ENCODE peak calls at places on chromosomes 7 and 10, in seven cellular contexts. One of them, this sample, is unnamed.

GRCh38 chr7:38318241-38318640 is 44.8 kb upstream of the TARP start:
- DNase-seq in fibroblast of mammary gland: no peak
- DNase-seq in A549: no peak
- DNase-seq in NB4: peak
- DNase-seq in brain microvascular endothelial cell: no peak
- DNase-seq in tibial artery: no peak
- DNase-seq in fibroblast of pulmonary artery: peak
- DNase-seq in this sample: no peak

GRCh38 chr10:24944512-24945255 is 7.7 kb downstream of the PRTFDC1 start:
- DNase-seq in fibroblast of pulmonary artery: peak
- DNase-seq in NB4: peak
- DNase-seq in brain microvascular endothelial cell: peak
- DNase-seq in fibroblast of mammary gland: peak
- DNase-seq in A549: peak
- DNase-seq in tibial artery: no peak
- DNase-seq in this sample: no peak

GRCh38 chr10:34753014-34753757 is 61.9 kb downstream of the PARD3 start:
- DNase-seq in fibroblast of mammary gland: no peak
- DNase-seq in fibroblast of pulmonary artery: no peak
- DNase-seq in A549: no peak
- DNase-seq in tibial artery: no peak
- DNase-seq in NB4: no peak
- DNase-seq in brain microvascular endothelial cell: no peak
- DNase-seq in this sample: no peak

GRCh38 chr7:134365341-134366054 is 48.8 kb upstream of the SLC35B4 start:
- DNase-seq in NB4: no peak
- DNase-seq in fibroblast of mammary gland: peak
- DNase-seq in brain microvascular endothelial cell: peak
- DNase-seq in fibroblast of pulmonary artery: peak
- DNase-seq in tibial artery: no peak
- DNase-seq in A549: peak
- DNase-seq in this sample: no peak

GRCh38 chr10:116255931-116256748 is 16.9 kb downstream of the GFRA1 start:
- DNase-seq in fibroblast of pulmonary artery: no peak
- DNase-seq in fibroblast of mammary gland: no peak
- DNase-seq in A549: no peak
- DNase-seq in tibial artery: no peak
- DNase-seq in brain microvascular endothelial cell: no peak
- DNase-seq in NB4: no peak
- DNase-seq in this sample: peak

GRCh38 chr7:106915407-106915806 is 50.3 kb downstream of the PIK3CG start:
- DNase-seq in fibroblast of pulmonary artery: no peak
- DNase-seq in fibroblast of mammary gland: no peak
- DNase-seq in tibial artery: no peak
- DNase-seq in A549: no peak
- DNase-seq in brain microvascular endothelial cell: no peak
- DNase-seq in NB4: no peak
- DNase-seq in this sample: no peak

GRCh38 chr10:77959384-77959783 is 32.8 kb upstream of the DLG5 start:
- DNase-seq in brain microvascular endothelial cell: no peak
- DNase-seq in tibial artery: no peak
- DNase-seq in A549: no peak
- DNase-seq in fibroblast of pulmonary artery: no peak
- DNase-seq in fibroblast of mammary gland: no peak
- DNase-seq in NB4: no peak
- DNase-seq in this sample: peak

GRCh38 chr10:81820418-81820817 is 54.6 kb upstream of the NRG3 start:
- DNase-seq in tibial artery: no peak
- DNase-seq in A549: peak
- DNase-seq in NB4: peak
- DNase-seq in brain microvascular endothelial cell: no peak
- DNase-seq in fibroblast of pulmonary artery: peak
- DNase-seq in fibroblast of mammary gland: no peak
- DNase-seq in this sample: no peak

GRCh38 chr7:23473848-23474097 is 3.5 kb upstream of the IGF2BP3 start:
- DNase-seq in fibroblast of pulmonary artery: no peak
- DNase-seq in fibroblast of mammary gland: no peak
- DNase-seq in NB4: peak
- DNase-seq in brain microvascular endothelial cell: no peak
- DNase-seq in A549: no peak
- DNase-seq in tibial artery: no peak
- DNase-seq in this sample: no peak

GRCh38 chr10:131200856-131201470 is 110.6 kb downstream of the TCERG1L start:
- DNase-seq in brain microvascular endothelial cell: no peak
- DNase-seq in NB4: no peak
- DNase-seq in tibial artery: no peak
- DNase-seq in fibroblast of pulmonary artery: no peak
- DNase-seq in fibroblast of mammary gland: no peak
- DNase-seq in A549: no peak
- DNase-seq in this sample: no peak

GRCh38 chr7:158097511-158098124 is 490.0 kb downstream of the PTPRN2 start:
- DNase-seq in brain microvascular endothelial cell: no peak
- DNase-seq in NB4: no peak
- DNase-seq in A549: no peak
- DNase-seq in fibroblast of mammary gland: no peak
- DNase-seq in fibroblast of pulmonary artery: no peak
- DNase-seq in tibial artery: peak
- DNase-seq in this sample: no peak

GRCh38 chr7:100048680-100049079 is 894 bp upstream of the ZSCAN21 start:
- DNase-seq in brain microvascular endothelial cell: no peak
- DNase-seq in fibroblast of pulmonary artery: no peak
- DNase-seq in NB4: no peak
- DNase-seq in tibial artery: no peak
- DNase-seq in fibroblast of mammary gland: no peak
- DNase-seq in A549: no peak
- DNase-seq in this sample: no peak

GRCh38 chr7:65731562-65732035 is 141.3 kb upstream of the VKORC1L1 start:
- DNase-seq in A549: no peak
- DNase-seq in tibial artery: no peak
- DNase-seq in fibroblast of pulmonary artery: no peak
- DNase-seq in NB4: no peak
- DNase-seq in fibroblast of mammary gland: no peak
- DNase-seq in brain microvascular endothelial cell: peak
- DNase-seq in this sample: no peak

GRCh38 chr10:103449208-103450144 is 2.7 kb downstream of the CALHM2 start:
- DNase-seq in fibroblast of mammary gland: no peak
- DNase-seq in brain microvascular endothelial cell: no peak
- DNase-seq in tibial artery: no peak
- DNase-seq in A549: no peak
- DNase-seq in NB4: no peak
- DNase-seq in fibroblast of pulmonary artery: no peak
- DNase-seq in this sample: no peak

GRCh38 chr10:525565-526315 is 163.7 kb downstream of the DIP2C start:
- DNase-seq in brain microvascular endothelial cell: no peak
- DNase-seq in tibial artery: no peak
- DNase-seq in fibroblast of mammary gland: peak
- DNase-seq in fibroblast of pulmonary artery: no peak
- DNase-seq in A549: no peak
- DNase-seq in NB4: no peak
- DNase-seq in this sample: no peak

GRCh38 chr7:29248713-29249382 is 54.3 kb downstream of the CHN2 start:
- DNase-seq in fibroblast of mammary gland: no peak
- DNase-seq in A549: no peak
- DNase-seq in tibial artery: no peak
- DNase-seq in brain microvascular endothelial cell: no peak
- DNase-seq in fibroblast of pulmonary artery: no peak
- DNase-seq in NB4: no peak
- DNase-seq in this sample: no peak

GRCh38 chr10:70974351-70974901 is 86.1 kb upstream of the PCBD1 start:
- DNase-seq in fibroblast of pulmonary artery: peak
- DNase-seq in A549: no peak
- DNase-seq in brain microvascular endothelial cell: peak
- DNase-seq in NB4: peak
- DNase-seq in tibial artery: no peak
- DNase-seq in fibroblast of mammary gland: peak
- DNase-seq in this sample: no peak

GRCh38 chr10:122462533-122463465 is 1.4 kb downstream of the HTRA1 start:
- DNase-seq in NB4: no peak
- DNase-seq in A549: no peak
- DNase-seq in tibial artery: peak
- DNase-seq in fibroblast of pulmonary artery: peak
- DNase-seq in fibroblast of mammary gland: no peak
- DNase-seq in brain microvascular endothelial cell: peak
- DNase-seq in this sample: no peak

GRCh38 chr10:122464158-122464510 is 2.8 kb downstream of the HTRA1 start:
- DNase-seq in brain microvascular endothelial cell: no peak
- DNase-seq in tibial artery: no peak
- DNase-seq in A549: no peak
- DNase-seq in fibroblast of mammary gland: no peak
- DNase-seq in fibroblast of pulmonary artery: no peak
- DNase-seq in NB4: no peak
- DNase-seq in this sample: no peak

GRCh38 chr10:122464575-122464974 is 3.2 kb downstream of the HTRA1 start:
- DNase-seq in brain microvascular endothelial cell: no peak
- DNase-seq in NB4: no peak
- DNase-seq in A549: no peak
- DNase-seq in fibroblast of pulmonary artery: no peak
- DNase-seq in tibial artery: no peak
- DNase-seq in fibroblast of mammary gland: no peak
- DNase-seq in this sample: no peak

GRCh38 chr10:122461729-122462532 is 578 bp downstream of the HTRA1 start:
- DNase-seq in A549: peak
- DNase-seq in NB4: no peak
- DNase-seq in tibial artery: no peak
- DNase-seq in fibroblast of mammary gland: no peak
- DNase-seq in fibroblast of pulmonary artery: no peak
- DNase-seq in brain microvascular endothelial cell: no peak
- DNase-seq in this sample: no peak

DNA sequence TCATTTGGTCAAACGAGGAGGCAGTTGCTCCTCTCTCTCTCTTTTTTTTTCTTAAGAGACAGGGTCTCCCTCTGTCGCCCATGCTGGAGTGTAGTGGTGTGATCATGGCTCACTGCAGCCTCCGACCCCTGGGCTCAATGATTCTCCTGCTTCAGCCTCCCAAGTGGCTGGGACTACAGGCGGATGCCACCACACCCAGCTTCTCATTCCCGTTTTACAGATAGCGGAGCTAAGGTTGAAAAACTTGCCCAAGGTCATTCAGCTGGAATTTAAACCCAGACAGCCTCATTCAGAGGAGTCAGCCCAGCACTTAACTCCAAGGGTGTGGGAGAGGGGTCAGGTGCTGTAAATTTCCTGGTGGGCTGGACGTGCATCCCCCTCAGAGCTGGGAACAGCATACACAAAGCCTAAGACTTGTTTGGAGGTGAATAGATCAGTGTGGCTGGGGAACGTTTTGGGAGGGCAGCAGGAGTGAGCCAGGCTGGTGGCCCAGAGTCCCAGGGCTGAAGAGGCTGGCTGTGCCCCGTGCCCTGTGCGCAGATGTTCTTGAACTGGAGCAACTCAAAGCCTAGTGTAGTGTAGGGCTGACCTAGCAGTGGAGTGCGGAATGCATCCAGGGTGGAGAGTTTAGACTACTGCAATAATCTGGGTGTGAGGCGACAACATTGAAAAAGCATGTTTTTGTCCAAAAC is 2.3 kb downstream of the HTRA1 start:
- DNase-seq in brain microvascular endothelial cell: no peak
- DNase-seq in fibroblast of mammary gland: no peak
- DNase-seq in fibroblast of pulmonary artery: no peak
- DNase-seq in A549: no peak
- DNase-seq in tibial artery: no peak
- DNase-seq in NB4: no peak
- DNase-seq in this sample: no peak
- H3K4me3 ChIP-seq in brain microvascular endothelial cell: peak
- H3K4me3 ChIP-seq in fibroblast of mammary gland: peak
- H3K4me3 ChIP-seq in fibroblast of pulmonary artery: peak
- H3K4me3 ChIP-seq in A549: no peak
- H3K4me3 ChIP-seq in tibial artery: peak
- H3K4me3 ChIP-seq in NB4: no peak
- H3K4me3 ChIP-seq in this sample: peak

GRCh38 chr10:79241990-79242619 is 105.2 kb upstream of the PPIF start:
- DNase-seq in fibroblast of mammary gland: peak
- DNase-seq in A549: no peak
- DNase-seq in brain microvascular endothelial cell: no peak
- DNase-seq in NB4: peak
- DNase-seq in tibial artery: peak
- DNase-seq in fibroblast of pulmonary artery: peak
- DNase-seq in this sample: no peak
- TF ChIP-seq CTCF in fibroblast of mammary gland: no peak
- TF ChIP-seq CTCF in A549: no peak
- TF ChIP-seq CTCF in brain microvascular endothelial cell: no peak
- TF ChIP-seq CTCF in NB4: no peak
- TF ChIP-seq CTCF in tibial artery: no peak
- TF ChIP-seq CTCF in fibroblast of pulmonary artery: no peak
- TF ChIP-seq CTCF in this sample: no peak

DNA sequence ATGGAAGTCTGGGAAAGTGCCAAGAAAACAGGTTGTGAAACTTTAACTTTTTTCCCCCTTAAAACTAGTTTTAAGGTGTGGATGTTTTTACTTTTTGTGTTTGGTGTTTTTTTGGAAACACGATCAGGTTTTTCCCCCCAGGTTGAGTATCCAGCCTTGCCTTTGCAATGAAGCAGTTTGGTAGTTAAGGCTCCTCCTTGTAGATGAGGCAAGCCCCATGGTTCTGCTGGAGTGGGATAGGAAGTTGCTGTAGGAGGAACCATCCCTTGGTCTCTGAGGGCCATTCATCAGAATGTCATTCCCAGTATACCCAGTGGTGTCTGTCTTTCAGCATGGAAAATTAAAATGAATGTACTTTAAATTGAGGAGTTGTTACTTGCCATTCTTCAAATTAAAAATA is 2.7 kb downstream of the CUL1 start:
- DNase-seq in fibroblast of mammary gland: peak
- DNase-seq in tibial artery: no peak
- DNase-seq in A549: peak
- DNase-seq in brain microvascular endothelial cell: no peak
- DNase-seq in fibroblast of pulmonary artery: peak
- DNase-seq in NB4: peak
- DNase-seq in this sample: no peak
- H3K4me3 ChIP-seq in fibroblast of mammary gland: no peak
- H3K4me3 ChIP-seq in tibial artery: peak
- H3K4me3 ChIP-seq in A549: no peak
- H3K4me3 ChIP-seq in brain microvascular endothelial cell: no peak
- H3K4me3 ChIP-seq in fibroblast of pulmonary artery: peak
- H3K4me3 ChIP-seq in NB4: peak
- H3K4me3 ChIP-seq in this sample: peak

DNA sequence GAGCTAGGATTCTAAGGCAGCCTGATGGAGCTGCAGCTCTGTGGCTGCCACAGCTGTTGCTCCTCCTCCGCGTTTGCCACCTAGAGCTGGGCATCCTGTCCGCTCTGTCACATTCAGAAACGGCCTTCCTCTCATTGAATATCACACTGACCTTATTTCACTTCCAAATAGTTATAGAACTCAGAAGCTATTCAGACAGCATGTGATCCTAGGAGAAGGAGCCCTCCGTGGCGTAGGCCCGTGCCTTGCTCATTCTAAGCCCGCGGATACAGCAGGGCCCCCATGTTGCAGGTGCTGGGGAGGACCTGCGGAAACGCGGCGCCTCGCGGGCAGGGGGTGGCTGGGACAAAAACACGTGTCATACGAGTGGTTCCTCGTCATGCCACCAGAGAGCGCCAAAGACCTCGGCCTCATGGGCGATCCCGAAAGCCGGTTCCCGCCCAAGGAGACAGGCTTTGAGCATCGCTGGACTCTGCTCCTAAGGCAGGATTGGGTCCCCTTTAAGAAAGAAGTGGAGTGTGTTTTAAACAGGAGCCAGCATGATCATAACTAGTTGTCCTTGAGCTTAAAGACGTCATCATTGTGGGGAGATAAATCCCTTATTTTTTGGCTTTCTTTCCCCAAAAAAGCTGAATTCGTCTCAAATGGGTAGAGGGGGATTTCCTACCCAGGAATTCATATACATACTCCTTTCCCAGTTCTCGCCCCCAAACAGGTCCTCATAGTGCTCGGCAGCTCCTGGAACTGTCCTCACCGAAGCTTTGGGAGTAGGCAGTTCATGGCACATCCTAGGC is 17.9 kb upstream of the FIGNL1 start:
- DNase-seq in tibial artery: peak
- DNase-seq in fibroblast of pulmonary artery: peak
- DNase-seq in brain microvascular endothelial cell: peak
- DNase-seq in fibroblast of mammary gland: peak
- DNase-seq in NB4: peak
- DNase-seq in A549: peak
- DNase-seq in this sample: peak
- TF ChIP-seq CTCF in tibial artery: peak
- TF ChIP-seq CTCF in fibroblast of pulmonary artery: peak
- TF ChIP-seq CTCF in brain microvascular endothelial cell: peak
- TF ChIP-seq CTCF in fibroblast of mammary gland: peak
- TF ChIP-seq CTCF in NB4: peak
- TF ChIP-seq CTCF in A549: peak
- TF ChIP-seq CTCF in this sample: peak

This sample was measured in astrocyte of the cerebellum.